ENCODE peak calls at places on chromosome 4, in ten cellular contexts. Q, C, Y, T, J, W, A, V, Z and B are unnamed samples.

GRCh38 chr4:155954939-155955338 is 1.3 kb upstream of the CTSO start:
- DNase-seq in Y (no peak), T (no peak), A (no peak), J (no peak), Z (no peak), V (no peak), Q (no peak), C (no peak), W (no peak), B (no peak)

GRCh38 chr4:21697583-21697982 is 251.0 kb downstream of the KCNIP4 start:
- DNase-seq in V (no peak), W (no peak), T (peak), A (peak), Z (peak), J (no peak), C (no peak), Y (no peak), Q (no peak), B (no peak)

GRCh38 chr4:138329506-138330070 is 87.4 kb upstream of the SLC7A11 start:
- DNase-seq in A (no peak), Z (no peak), Q (no peak), Y (no peak), V (no peak), C (no peak), J (no peak), T (no peak), W (no peak), B (no peak)

GRCh38 chr4:67393699-67394281 is 151.5 kb downstream of the CENPC start:
- DNase-seq in Y (peak), A (peak), V (peak), C (no peak), J (peak), Q (peak), T (no peak), W (peak), Z (no peak), B (no peak)

GRCh38 chr4:48799157-48799556 is 19.1 kb upstream of the FRYL start:
- DNase-seq in C (no peak), V (no peak), Q (no peak), Y (no peak), A (no peak), T (no peak), J (no peak), W (no peak), Z (no peak), B (no peak)

GRCh38 chr4:109574931-109575804 is 15.1 kb downstream of the MCUB start:
- DNase-seq in Q (no peak), W (no peak), A (no peak), V (peak), T (no peak), J (no peak), Y (no peak), C (no peak), Z (no peak), B (no peak)

GRCh38 chr4:41882622-41883347 is 52.4 kb upstream of the TMEM33 start:
- DNase-seq in Z (no peak), A (peak), Q (peak), J (peak), T (peak), W (peak), Y (peak), C (no peak), V (peak), B (no peak)

GRCh38 chr4:180913750-180914149 is 1329.5 kb upstream of the TENM3 start:
- DNase-seq in J (no peak), C (no peak), T (no peak), Y (no peak), V (no peak), A (no peak), Z (no peak), Q (no peak), W (peak), B (no peak)